ENCODE peak calls at places on chromosomes 5 and 9, in five cellular contexts. R is activated B cell treated with CpG ODN at 0.5 μM for 24 hours, W is fibroblast of mammary gland, X is coronary artery, L is GM10248. J is an unnamed sample.
A peak's percentile ranks its signal among the peaks of the same experiment; 100 is the strongest.

GRCh38 chr9:81344366-81344765 is 345.0 kb downstream of the TLE1 start:
- DNase-seq in R (no peak), W (no peak), X (no peak), L (no peak), J (no peak)

GRCh38 chr5:5494489-5495402 is 72.3 kb downstream of the ICE1 start:
- DNase-seq in R (peak; percentile 76), W (peak; percentile 45), X (no peak), L (peak; percentile 82), J (peak; percentile 65)

GRCh38 chr9:34990908-34991832 is 1.6 kb downstream of the DNAJB5 start:
- DNase-seq in R (no peak), W (no peak), X (peak; percentile 81), L (no peak), J (no peak)

GRCh38 chr5:66653380-66653779 is 57.2 kb downstream of the MAST4 start:
- DNase-seq in R (no peak), W (peak; percentile 91), X (no peak), L (no peak), J (no peak)

GRCh38 chr5:58318468-58318867 is 141.4 kb downstream of the PLK2 start:
- DNase-seq in R (no peak), W (peak; percentile 14), X (no peak), L (no peak), J (no peak)

GRCh38 chr9:98192503-98193335 is at the start of gene CORO2A:
- DNase-seq in R (peak; percentile 70), W (peak; percentile 55), X (no peak), L (peak; percentile 89), J (peak; percentile 69)

GRCh38 chr5:134503088-134503936 is 22.2 kb upstream of the JADE2 start:
- DNase-seq in R (no peak), W (peak; percentile 99), X (peak; percentile 91), L (peak; percentile 70), J (no peak)

GRCh38 chr5:139967353-139967752 is 75.7 kb downstream of the NRG2 start:
- DNase-seq in R (no peak), W (no peak), X (peak; percentile 36), L (no peak), J (no peak)

GRCh38 chr9:88746029-88746743 is 211.2 kb downstream of the NXNL2 start:
- DNase-seq in R (no peak), W (peak; percentile 97), X (peak; percentile 75), L (no peak), J (no peak)

GRCh38 chr9:70044450-70045307 is 1.0 kb downstream of the MAMDC2 start:
- DNase-seq in R (no peak), W (peak; percentile 47), X (peak; percentile 75), L (no peak), J (no peak)

GRCh38 chr5:31944683-31945445 is 229.3 kb downstream of the GOLPH3 start:
- DNase-seq in R (no peak), W (no peak), X (no peak), L (no peak), J (no peak)

GRCh38 chr5:151924564-151925395 is at the start of gene GLRA1:
- DNase-seq in R (no peak), W (peak; percentile 32), X (no peak), L (peak; percentile 61), J (peak; percentile 68)

GRCh38 chr9:82526629-82527028 is 536.3 kb downstream of the RASEF start:
- DNase-seq in R (no peak), W (no peak), X (no peak), L (no peak), J (no peak)

GRCh38 chr9:82524407-82524806 is 535.8 kb downstream of the SPATA31D1 start:
- DNase-seq in R (no peak), W (no peak), X (no peak), L (no peak), J (no peak)
- TF ChIP-seq CTCF in R (no peak), W (no peak), X (no peak), L (no peak), J (no peak)

GRCh38 chr9:32839486-32839885 is 56.1 kb downstream of the TMEM215 start:
- DNase-seq in R (no peak), W (peak; percentile 0), X (no peak), L (no peak), J (no peak)

GRCh38 chr9:32844259-32844658 is 60.9 kb downstream of the TMEM215 start:
- DNase-seq in R (no peak), W (no peak), X (no peak), L (no peak), J (no peak)

GRCh38 chr9:32839013-32839442 is 55.7 kb downstream of the TMEM215 start:
- DNase-seq in R (no peak), W (no peak), X (no peak), L (no peak), J (no peak)

GRCh38 chr9:32843295-32843694 is 60.0 kb downstream of the TMEM215 start:
- DNase-seq in R (no peak), W (no peak), X (no peak), L (no peak), J (no peak)

GRCh38 chr9:32841314-32841713 is 58.0 kb downstream of the TMEM215 start:
- DNase-seq in R (no peak), W (no peak), X (no peak), L (no peak), J (no peak)
- TF ChIP-seq CTCF in R (no peak), W (no peak), X (no peak), L (no peak), J (no peak)

GRCh38 chr5:80654391-80655230 is at the start of the genes DHFR and MSH3:
- DNase-seq in R (peak; percentile 79), W (peak; percentile 85), X (peak; percentile 88), L (peak; percentile 94), J (peak; percentile 72)
- TF ChIP-seq CTCF in R (no peak), W (no peak), X (no peak), L (peak; percentile 1), J (peak; percentile 42)

DNA sequence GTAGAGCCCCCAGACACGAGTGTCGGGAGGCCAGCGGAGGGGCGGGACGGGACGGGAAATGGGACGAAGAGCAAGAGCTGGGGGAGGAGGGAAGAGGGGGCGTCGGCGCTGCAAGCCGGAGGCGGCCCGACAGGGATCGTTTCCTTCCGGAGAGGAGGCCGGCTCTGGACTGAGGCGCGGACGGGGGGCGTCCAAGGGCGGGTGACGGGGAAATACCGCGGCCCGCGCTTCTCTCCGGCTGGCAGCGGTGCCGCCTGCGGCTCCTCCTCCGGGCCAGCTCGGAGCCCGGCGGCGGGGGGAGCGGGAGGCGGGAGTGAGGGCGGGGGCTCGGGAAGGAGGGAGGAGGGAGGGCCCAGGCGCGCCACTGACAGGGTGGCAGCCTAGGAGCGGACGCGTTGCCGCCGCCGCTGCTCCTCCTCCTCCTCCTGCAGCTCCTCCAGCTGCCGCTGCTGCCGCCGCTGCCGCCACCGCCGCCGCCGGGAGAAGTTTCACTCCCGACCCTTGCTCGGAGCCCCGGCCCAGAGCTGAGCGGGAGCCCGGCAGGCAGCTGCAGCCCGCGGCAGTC is at the start of gene CHSY3:
- DNase-seq in R (no peak), W (peak; percentile 72), X (peak; percentile 92), L (peak; percentile 32), J (peak; percentile 66)
- TF ChIP-seq CTCF in R (no peak), W (no peak), X (no peak), L (no peak), J (no peak)

GRCh38 chr9:127791085-127791484 is 5.3 kb downstream of the CDK9 start:
- DNase-seq in R (no peak), W (no peak), X (no peak), L (no peak), J (no peak)
- TF ChIP-seq CTCF in R (no peak), W (no peak), X (no peak), L (no peak), J (peak; percentile 12)

GRCh38 chr5:170267431-170268152 is 30.0 kb downstream of the LCP2 start:
- DNase-seq in R (peak; percentile 60), W (peak; percentile 77), X (no peak), L (peak; percentile 85), J (peak; percentile 58)

GRCh38 chr5:170269579-170269978 is 28.0 kb downstream of the LCP2 start:
- DNase-seq in R (no peak), W (no peak), X (no peak), L (no peak), J (no peak)

GRCh38 chr5:170268884-170269283 is 28.7 kb downstream of the LCP2 start:
- DNase-seq in R (no peak), W (no peak), X (no peak), L (no peak), J (no peak)

GRCh38 chr5:170266570-170267379 is 30.8 kb downstream of the LCP2 start:
- DNase-seq in R (no peak), W (no peak), X (no peak), L (no peak), J (no peak)

GRCh38 chr5:170268153-170268689 is 29.4 kb downstream of the LCP2 start:
- DNase-seq in R (no peak), W (no peak), X (no peak), L (no peak), J (no peak)
- TF ChIP-seq CTCF in R (no peak), W (no peak), X (no peak), L (no peak), J (no peak)

GRCh38 chr5:664343-664993 is 28.7 kb downstream of the TPPP start:
- DNase-seq in R (no peak), W (no peak), X (no peak), L (no peak), J (no peak)

GRCh38 chr5:661891-662750 is 31.0 kb downstream of the TPPP start:
- DNase-seq in R (no peak), W (no peak), X (no peak), L (no peak), J (no peak)

GRCh38 chr5:662751-663435 is 30.3 kb downstream of the TPPP start:
- DNase-seq in R (no peak), W (no peak), X (no peak), L (no peak), J (no peak)

GRCh38 chr5:664994-665360 is 28.2 kb downstream of the TPPP start:
- DNase-seq in R (no peak), W (no peak), X (no peak), L (no peak), J (no peak)

GRCh38 chr5:663436-664342 is 29.5 kb downstream of the TPPP start:
- DNase-seq in R (no peak), W (no peak), X (no peak), L (no peak), J (no peak)
- TF ChIP-seq CTCF in R (no peak), W (no peak), X (no peak), L (no peak), J (no peak)

GRCh38 chr9:129494113-129494789 is 126.7 kb downstream of the C9orf50 start:
- DNase-seq in R (no peak), W (no peak), X (no peak), L (no peak), J (no peak)
- TF ChIP-seq CTCF in R (no peak), W (no peak), X (no peak), L (no peak), J (no peak)

DNA sequence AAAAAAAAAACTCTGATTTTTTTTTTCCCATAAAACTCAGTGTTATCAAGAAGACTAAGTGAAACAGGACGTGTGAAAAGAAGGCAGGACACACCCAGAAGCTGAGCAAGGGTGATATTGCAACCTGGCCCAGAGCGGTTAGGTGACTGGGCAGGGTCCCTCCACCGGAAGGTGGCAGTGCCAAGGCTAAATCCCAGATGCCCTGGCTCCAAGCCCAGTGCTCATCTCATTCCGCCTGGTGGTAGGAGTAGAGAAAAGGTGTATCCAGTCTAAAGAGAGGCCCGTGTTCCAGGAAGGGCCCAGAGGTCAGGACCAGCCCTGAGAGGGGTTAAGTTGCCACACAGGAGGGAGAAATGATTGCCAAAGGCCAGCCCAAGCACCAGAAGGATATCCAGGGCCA is 51.5 kb upstream of the SAP30L start:
- DNase-seq in R (no peak), W (no peak), X (no peak), L (no peak), J (no peak)
- TF ChIP-seq CTCF in R (no peak), W (no peak), X (no peak), L (no peak), J (no peak)

J was measured in progenitor cell of endocrine pancreas.